ENCODE peak calls at places on chromosomes 3 and 15, in six cellular contexts. I is T-helper 2 cell; Q is stimulated activated CD4-positive, alpha-beta T cell treated with anti-CD3 and anti-CD28 coated beads, Interleukin-4, amount 100 ng/mL, for 48 hours; J is HS-5; L is NCI-H748 treated with DMSO at 0.1 percent for 48 hours; D is heart left ventricle. B is an unnamed sample.

GRCh38 chr3:121063628-121064027 is 155.6 kb downstream of the STXBP5L start:
- DNase-seq in J (no peak), Q (no peak), D (no peak), L (no peak), I (no peak), B (no peak)

GRCh38 chr15:80174017-80174746 is 21.4 kb downstream of the FAH start:
- DNase-seq in I (no peak), D (peak), Q (no peak), J (no peak), L (no peak), B (no peak)

GRCh38 chr3:125606291-125606690 is 11.0 kb upstream of the OSBPL11 start:
- DNase-seq in Q (no peak), D (no peak), I (no peak), J (no peak), L (no peak), B (no peak)

GRCh38 chr15:66389098-66389858 is 2.6 kb downstream of the MAP2K1 start:
- DNase-seq in J (no peak), I (peak), L (no peak), Q (no peak), D (no peak), B (no peak)

GRCh38 chr3:98525494-98525893 is 2.8 kb upstream of the CLDND1 start:
- DNase-seq in D (no peak), Q (no peak), I (no peak), L (no peak), J (no peak), B (no peak)

GRCh38 chr3:71062920-71063767 is 520.4 kb downstream of the FOXP1 start:
- DNase-seq in I (no peak), Q (no peak), J (no peak), L (peak), D (no peak), B (no peak)

GRCh38 chr3:42376397-42376798 is 34.0 kb downstream of the LYZL4 start:
- DNase-seq in D (peak), I (no peak), J (peak), L (no peak), Q (peak), B (no peak)

GRCh38 chr15:87689716-87690115 is 566.8 kb downstream of the NTRK3 start:
- DNase-seq in D (no peak), I (no peak), L (no peak), J (no peak), Q (no peak), B (no peak)

GRCh38 chr3:177633671-177634207 is 436.5 kb upstream of the TBL1XR1 start:
- DNase-seq in D (no peak), J (no peak), I (no peak), L (no peak), Q (no peak), B (no peak)

GRCh38 chr3:97713634-97714033 is 50.9 kb upstream of the ARL6 start:
- DNase-seq in Q (no peak), I (no peak), D (no peak), L (no peak), J (no peak), B (no peak)

GRCh38 chr15:60913901-60914300 is 315.2 kb downstream of the RORA start:
- DNase-seq in Q (no peak), I (no peak), J (no peak), D (no peak), L (no peak), B (no peak)

GRCh38 chr15:86558252-86558651 is 478.6 kb downstream of the AGBL1 start:
- DNase-seq in D (no peak), I (no peak), J (no peak), Q (no peak), L (no peak), B (no peak)